ENCODE peak calls at places on chromosomes 7 and 10, in seven cellular contexts. One of them, this sample, is unnamed.

GRCh38 chr7:111499027-111499426 is 63.3 kb downstream of the IMMP2L start:
- DNase-seq in amygdala: no peak
- DNase-seq in kidney tubule cell: peak
- DNase-seq in globus pallidus: no peak
- DNase-seq in mesenchymal stem cell: peak
- DNase-seq in GM13976: no peak
- DNase-seq in ascending aorta: no peak
- DNase-seq in this sample: no peak

GRCh38 chr10:67666416-67667043 is 29.5 kb downstream of the CTNNA3 start:
- DNase-seq in amygdala: no peak
- DNase-seq in kidney tubule cell: peak
- DNase-seq in globus pallidus: peak
- DNase-seq in mesenchymal stem cell: peak
- DNase-seq in GM13976: peak
- DNase-seq in ascending aorta: no peak
- DNase-seq in this sample: no peak

GRCh38 chr7:47804767-47805545 is 143.3 kb downstream of the PKD1L1 start:
- DNase-seq in amygdala: no peak
- DNase-seq in kidney tubule cell: peak
- DNase-seq in globus pallidus: no peak
- DNase-seq in mesenchymal stem cell: no peak
- DNase-seq in GM13976: no peak
- DNase-seq in ascending aorta: no peak
- DNase-seq in this sample: no peak

GRCh38 chr7:81031243-81031642 is 112.4 kb upstream of the SEMA3C start:
- DNase-seq in amygdala: no peak
- DNase-seq in kidney tubule cell: no peak
- DNase-seq in globus pallidus: no peak
- DNase-seq in mesenchymal stem cell: no peak
- DNase-seq in GM13976: no peak
- DNase-seq in ascending aorta: no peak
- DNase-seq in this sample: no peak

GRCh38 chr10:96797485-96797884 is 34.6 kb upstream of the LCOR start:
- DNase-seq in amygdala: no peak
- DNase-seq in kidney tubule cell: no peak
- DNase-seq in globus pallidus: no peak
- DNase-seq in mesenchymal stem cell: no peak
- DNase-seq in GM13976: no peak
- DNase-seq in ascending aorta: no peak
- DNase-seq in this sample: no peak

GRCh38 chr7:101363734-101364374 is 1.2 kb downstream of the COL26A1 start:
- DNase-seq in amygdala: peak
- DNase-seq in kidney tubule cell: peak
- DNase-seq in globus pallidus: peak
- DNase-seq in mesenchymal stem cell: peak
- DNase-seq in GM13976: peak
- DNase-seq in ascending aorta: peak
- DNase-seq in this sample: peak

GRCh38 chr7:45892407-45893035 is 4.2 kb downstream of the IGFBP1 start:
- DNase-seq in amygdala: no peak
- DNase-seq in kidney tubule cell: no peak
- DNase-seq in globus pallidus: no peak
- DNase-seq in mesenchymal stem cell: no peak
- DNase-seq in GM13976: no peak
- DNase-seq in ascending aorta: no peak
- DNase-seq in this sample: no peak

GRCh38 chr7:155638366-155638765 is 6.1 kb upstream of the RBM33 start:
- DNase-seq in amygdala: no peak
- DNase-seq in kidney tubule cell: no peak
- DNase-seq in globus pallidus: no peak
- DNase-seq in mesenchymal stem cell: no peak
- DNase-seq in GM13976: no peak
- DNase-seq in ascending aorta: no peak
- DNase-seq in this sample: no peak